ENCODE peak calls at places on chromosome 12, in eight cellular contexts. One of them, this sample, is unnamed.

GRCh38 chr12:18703916-18704315 is 33.9 kb downstream of the PLCZ1 start:
- DNase-seq in left ventricle myocardium inferior: no peak
- DNase-seq in nucleus accumbens: no peak
- DNase-seq in CD8-positive, alpha-beta memory T cell: no peak
- DNase-seq in kidney epithelial cell: no peak
- DNase-seq in WTC11: no peak
- DNase-seq in stimulated activated CD4-positive, alpha-beta T cell treated with anti-CD3 and anti-CD28 coated beads, Interleukin-4, amount 100 ng/mL, for 24 hours: no peak
- DNase-seq in upper lobe of right lung: no peak
- DNase-seq in this sample: no peak

GRCh38 chr12:92608418-92609091 is 94.2 kb upstream of the PLEKHG7 start:
- DNase-seq in WTC11: no peak
- DNase-seq in upper lobe of right lung: no peak
- DNase-seq in CD8-positive, alpha-beta memory T cell: no peak
- DNase-seq in stimulated activated CD4-positive, alpha-beta T cell treated with anti-CD3 and anti-CD28 coated beads, Interleukin-4, amount 100 ng/mL, for 24 hours: no peak
- DNase-seq in kidney epithelial cell: no peak
- DNase-seq in left ventricle myocardium inferior: no peak
- DNase-seq in nucleus accumbens: no peak
- DNase-seq in this sample: no peak

GRCh38 chr12:89314060-89314761 is 38.1 kb downstream of the DUSP6 start:
- DNase-seq in WTC11: no peak
- DNase-seq in upper lobe of right lung: no peak
- DNase-seq in left ventricle myocardium inferior: no peak
- DNase-seq in kidney epithelial cell: no peak
- DNase-seq in CD8-positive, alpha-beta memory T cell: no peak
- DNase-seq in nucleus accumbens: no peak
- DNase-seq in stimulated activated CD4-positive, alpha-beta T cell treated with anti-CD3 and anti-CD28 coated beads, Interleukin-4, amount 100 ng/mL, for 24 hours: no peak
- DNase-seq in this sample: no peak

GRCh38 chr12:76025601-76026575 is 5.7 kb downstream of the PHLDA1 start:
- DNase-seq in kidney epithelial cell: no peak
- DNase-seq in left ventricle myocardium inferior: no peak
- DNase-seq in nucleus accumbens: no peak
- DNase-seq in WTC11: no peak
- DNase-seq in CD8-positive, alpha-beta memory T cell: no peak
- DNase-seq in upper lobe of right lung: no peak
- DNase-seq in stimulated activated CD4-positive, alpha-beta T cell treated with anti-CD3 and anti-CD28 coated beads, Interleukin-4, amount 100 ng/mL, for 24 hours: no peak
- DNase-seq in this sample: no peak

GRCh38 chr12:2610358-2610757 is 184.4 kb upstream of the FKBP4 start:
- DNase-seq in upper lobe of right lung: no peak
- DNase-seq in WTC11: no peak
- DNase-seq in left ventricle myocardium inferior: no peak
- DNase-seq in stimulated activated CD4-positive, alpha-beta T cell treated with anti-CD3 and anti-CD28 coated beads, Interleukin-4, amount 100 ng/mL, for 24 hours: no peak
- DNase-seq in CD8-positive, alpha-beta memory T cell: no peak
- DNase-seq in nucleus accumbens: no peak
- DNase-seq in kidney epithelial cell: no peak
- DNase-seq in this sample: no peak

GRCh38 chr12:128629979-128630378 is 193.8 kb downstream of the SLC15A4 start:
- DNase-seq in stimulated activated CD4-positive, alpha-beta T cell treated with anti-CD3 and anti-CD28 coated beads, Interleukin-4, amount 100 ng/mL, for 24 hours: no peak
- DNase-seq in WTC11: no peak
- DNase-seq in left ventricle myocardium inferior: no peak
- DNase-seq in CD8-positive, alpha-beta memory T cell: no peak
- DNase-seq in upper lobe of right lung: no peak
- DNase-seq in nucleus accumbens: no peak
- DNase-seq in kidney epithelial cell: no peak
- DNase-seq in this sample: no peak

GRCh38 chr12:68094645-68095395 is 64.7 kb downstream of the IFNG start:
- DNase-seq in kidney epithelial cell: no peak
- DNase-seq in CD8-positive, alpha-beta memory T cell: no peak
- DNase-seq in WTC11: no peak
- DNase-seq in upper lobe of right lung: no peak
- DNase-seq in left ventricle myocardium inferior: no peak
- DNase-seq in stimulated activated CD4-positive, alpha-beta T cell treated with anti-CD3 and anti-CD28 coated beads, Interleukin-4, amount 100 ng/mL, for 24 hours: no peak
- DNase-seq in nucleus accumbens: no peak
- DNase-seq in this sample: no peak

GRCh38 chr12:125773033-125773432 is 707.8 kb downstream of the AACS start:
- DNase-seq in kidney epithelial cell: no peak
- DNase-seq in stimulated activated CD4-positive, alpha-beta T cell treated with anti-CD3 and anti-CD28 coated beads, Interleukin-4, amount 100 ng/mL, for 24 hours: no peak
- DNase-seq in CD8-positive, alpha-beta memory T cell: no peak
- DNase-seq in WTC11: peak; percentile 32
- DNase-seq in nucleus accumbens: no peak
- DNase-seq in upper lobe of right lung: peak; percentile 63
- DNase-seq in left ventricle myocardium inferior: no peak
- DNase-seq in this sample: no peak

GRCh38 chr12:68340404-68341270 is 8.5 kb upstream of the MDM1 start:
- DNase-seq in stimulated activated CD4-positive, alpha-beta T cell treated with anti-CD3 and anti-CD28 coated beads, Interleukin-4, amount 100 ng/mL, for 24 hours: no peak
- DNase-seq in left ventricle myocardium inferior: no peak
- DNase-seq in upper lobe of right lung: no peak
- DNase-seq in WTC11: no peak
- DNase-seq in CD8-positive, alpha-beta memory T cell: no peak
- DNase-seq in kidney epithelial cell: no peak
- DNase-seq in nucleus accumbens: no peak
- DNase-seq in this sample: no peak

This sample was measured in mesenteric fat pad.